ENCODE peak calls at places on chromosomes 11 and 22, in ten cellular contexts. One of them, this sample, is unnamed.

GRCh38 chr11:1373536-1374214 is 16.1 kb upstream of the BRSK2 start:
- DNase-seq in heart left ventricle: no peak
- DNase-seq in heart right ventricle: no peak
- DNase-seq in CD8-positive, alpha-beta T cell: no peak
- DNase-seq in NCI-H1436: no peak
- DNase-seq in H9: no peak
- DNase-seq in activated gamma-delta T cell: no peak
- DNase-seq in caudate nucleus: no peak
- DNase-seq in stimulated activated naive CD4-positive, alpha-beta T cell: no peak
- DNase-seq in Caki2: no peak
- DNase-seq in this sample: peak

GRCh38 chr11:76702378-76703128 is 32.0 kb upstream of the LRRC32 start:
- DNase-seq in H9: no peak
- DNase-seq in NCI-H1436: no peak
- DNase-seq in CD8-positive, alpha-beta T cell: no peak
- DNase-seq in activated gamma-delta T cell: no peak
- DNase-seq in caudate nucleus: no peak
- DNase-seq in stimulated activated naive CD4-positive, alpha-beta T cell: no peak
- DNase-seq in Caki2: no peak
- DNase-seq in heart right ventricle: no peak
- DNase-seq in heart left ventricle: no peak
- DNase-seq in this sample: no peak

GRCh38 chr11:16167706-16168487 is 188.4 kb downstream of the SOX6 start:
- DNase-seq in Caki2: no peak
- DNase-seq in H9: no peak
- DNase-seq in NCI-H1436: no peak
- DNase-seq in activated gamma-delta T cell: no peak
- DNase-seq in stimulated activated naive CD4-positive, alpha-beta T cell: no peak
- DNase-seq in caudate nucleus: no peak
- DNase-seq in CD8-positive, alpha-beta T cell: no peak
- DNase-seq in heart right ventricle: no peak
- DNase-seq in heart left ventricle: no peak
- DNase-seq in this sample: no peak

GRCh38 chr11:70466596-70466995 is 68.3 kb downstream of the CTTN start:
- DNase-seq in heart left ventricle: no peak
- DNase-seq in Caki2: no peak
- DNase-seq in heart right ventricle: no peak
- DNase-seq in caudate nucleus: no peak
- DNase-seq in NCI-H1436: no peak
- DNase-seq in CD8-positive, alpha-beta T cell: no peak
- DNase-seq in H9: no peak
- DNase-seq in stimulated activated naive CD4-positive, alpha-beta T cell: no peak
- DNase-seq in activated gamma-delta T cell: no peak
- DNase-seq in this sample: no peak

GRCh38 chr22:20957118-20957690 is 9.9 kb upstream of the AIFM3 start:
- DNase-seq in stimulated activated naive CD4-positive, alpha-beta T cell: no peak
- DNase-seq in Caki2: peak
- DNase-seq in heart right ventricle: no peak
- DNase-seq in H9: peak
- DNase-seq in CD8-positive, alpha-beta T cell: no peak
- DNase-seq in NCI-H1436: no peak
- DNase-seq in caudate nucleus: no peak
- DNase-seq in heart left ventricle: no peak
- DNase-seq in activated gamma-delta T cell: no peak
- DNase-seq in this sample: no peak

GRCh38 chr11:128908391-128909246 is 17.5 kb downstream of the KCNJ5 start:
- DNase-seq in stimulated activated naive CD4-positive, alpha-beta T cell: no peak
- DNase-seq in caudate nucleus: no peak
- DNase-seq in heart left ventricle: peak
- DNase-seq in CD8-positive, alpha-beta T cell: no peak
- DNase-seq in H9: no peak
- DNase-seq in heart right ventricle: peak
- DNase-seq in NCI-H1436: no peak
- DNase-seq in Caki2: no peak
- DNase-seq in activated gamma-delta T cell: no peak
- DNase-seq in this sample: no peak

GRCh38 chr11:117970400-117971024 is 15.7 kb upstream of the IL10RA start:
- DNase-seq in stimulated activated naive CD4-positive, alpha-beta T cell: no peak
- DNase-seq in heart right ventricle: no peak
- DNase-seq in CD8-positive, alpha-beta T cell: no peak
- DNase-seq in H9: no peak
- DNase-seq in Caki2: peak
- DNase-seq in activated gamma-delta T cell: no peak
- DNase-seq in heart left ventricle: peak
- DNase-seq in caudate nucleus: no peak
- DNase-seq in NCI-H1436: no peak
- DNase-seq in this sample: no peak

GRCh38 chr11:129973809-129974208 is 28.8 kb downstream of the PRDM10 start:
- DNase-seq in NCI-H1436: no peak
- DNase-seq in heart right ventricle: peak
- DNase-seq in CD8-positive, alpha-beta T cell: no peak
- DNase-seq in H9: peak
- DNase-seq in stimulated activated naive CD4-positive, alpha-beta T cell: no peak
- DNase-seq in caudate nucleus: no peak
- DNase-seq in activated gamma-delta T cell: no peak
- DNase-seq in Caki2: no peak
- DNase-seq in heart left ventricle: peak
- DNase-seq in this sample: no peak

GRCh38 chr11:124879999-124880611 is 14.9 kb downstream of the ROBO3 start:
- DNase-seq in activated gamma-delta T cell: no peak
- DNase-seq in CD8-positive, alpha-beta T cell: no peak
- DNase-seq in Caki2: no peak
- DNase-seq in NCI-H1436: no peak
- DNase-seq in caudate nucleus: no peak
- DNase-seq in stimulated activated naive CD4-positive, alpha-beta T cell: no peak
- DNase-seq in heart left ventricle: no peak
- DNase-seq in H9: peak
- DNase-seq in heart right ventricle: no peak
- DNase-seq in this sample: no peak

GRCh38 chr11:25943777-25944661 is 387.9 kb upstream of the ANO3 start:
- DNase-seq in NCI-H1436: no peak
- DNase-seq in Caki2: no peak
- DNase-seq in heart right ventricle: no peak
- DNase-seq in stimulated activated naive CD4-positive, alpha-beta T cell: no peak
- DNase-seq in activated gamma-delta T cell: no peak
- DNase-seq in CD8-positive, alpha-beta T cell: no peak
- DNase-seq in caudate nucleus: no peak
- DNase-seq in heart left ventricle: no peak
- DNase-seq in H9: peak
- DNase-seq in this sample: no peak